ENCODE peak calls at places on chromosomes 6 and 20, in five cellular contexts. L, Z, E, S and B are unnamed samples.
A peak's percentile ranks its signal among the peaks of the same experiment; 100 is the strongest.

GRCh38 chr6:146103416-146104072 is 74.7 kb downstream of the GRM1 start:
- DNase-seq in L (no peak), Z (no peak), E (no peak), S (no peak), B (no peak)

GRCh38 chr20:58268936-58269619 is 40.4 kb upstream of the RAB22A start:
- DNase-seq in L (peak; percentile 46), Z (no peak), E (no peak), S (no peak), B (no peak)

GRCh38 chr20:48616481-48616880 is 211.3 kb downstream of the PREX1 start:
- DNase-seq in L (no peak), Z (no peak), E (peak; percentile 56), S (no peak), B (no peak)

GRCh38 chr20:17490501-17490900 is 40.7 kb downstream of the BFSP1 start:
- DNase-seq in L (no peak), Z (no peak), E (no peak), S (no peak), B (no peak)

GRCh38 chr20:24534282-24534681 is 64.9 kb downstream of the SYNDIG1 start:
- DNase-seq in L (no peak), Z (no peak), E (no peak), S (no peak), B (no peak)

GRCh38 chr6:23414922-23415321 is 711.1 kb upstream of the NRSN1 start:
- DNase-seq in L (no peak), Z (no peak), E (no peak), S (no peak), B (no peak)

GRCh38 chr20:63106765-63107448 is 100.1 kb upstream of the BHLHE23 start:
- DNase-seq in L (no peak), Z (no peak), E (peak; percentile 52), S (no peak), B (no peak)

GRCh38 chr6:88708197-88708744 is 255.1 kb downstream of the RNGTT start:
- DNase-seq in L (no peak), Z (no peak), E (no peak), S (no peak), B (no peak)

GRCh38 chr6:129678463-129678862 is 31.5 kb downstream of the ARHGAP18 start:
- DNase-seq in L (no peak), Z (no peak), E (no peak), S (no peak), B (no peak)

GRCh38 chr20:45946149-45946970 is 11.9 kb downstream of the PCIF1 start:
- DNase-seq in L (no peak), Z (peak; percentile 91), E (peak; percentile 83), S (peak; percentile 89), B (no peak)

GRCh38 chr20:45948742-45949541 is 14.5 kb downstream of the PCIF1 start:
- DNase-seq in L (no peak), Z (no peak), E (no peak), S (no peak), B (no peak)

GRCh38 chr20:45947110-45947866 is 12.8 kb downstream of the PCIF1 start:
- DNase-seq in L (no peak), Z (no peak), E (peak; percentile 88), S (no peak), B (no peak)

GRCh38 chr20:45949542-45950329 is 15.3 kb downstream of the PCIF1 start:
- DNase-seq in L (no peak), Z (no peak), E (no peak), S (peak; percentile 41), B (no peak)

GRCh38 chr20:45948261-45948733 is 13.8 kb downstream of the PCIF1 start:
- DNase-seq in L (no peak), Z (no peak), E (no peak), S (no peak), B (no peak)
- H3K36me3 ChIP-seq in L (peaks cover 93% of the 10 kb centered on the region), Z (peaks cover 79% of the 10 kb centered on the region), E (no peaks in the 10 kb centered on the region), S (no peaks in the 10 kb centered on the region), B (peaks cover 66% of the 10 kb centered on the region)

DNA sequence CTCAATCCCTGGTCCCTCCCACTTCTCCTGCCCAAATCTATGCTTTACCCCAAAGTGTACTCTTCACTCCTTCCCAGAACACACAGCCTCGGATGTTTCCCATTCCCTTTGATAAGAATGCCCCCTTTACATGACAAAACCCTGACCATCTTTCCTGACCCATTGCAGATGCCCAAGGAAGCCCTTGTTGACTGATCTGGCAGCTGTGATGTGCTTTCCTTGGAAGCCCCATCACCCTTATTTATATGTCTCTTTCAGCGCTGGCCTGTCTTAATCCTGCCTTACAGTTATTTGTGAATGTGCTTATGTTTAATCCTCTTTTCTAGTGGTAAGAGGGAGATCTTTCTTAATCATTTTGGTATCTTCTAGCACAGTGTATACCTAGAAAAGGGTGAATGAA is 523.1 kb downstream of the CD83 start:
- DNase-seq in L (no peak), Z (no peak), E (no peak), S (no peak), B (no peak)
- H3K4me3 ChIP-seq in L (no peak overlapping the region), Z (no peak overlapping the region), E (no peak overlapping the region), S (no peak overlapping the region), B (no peak overlapping the region)

DNA sequence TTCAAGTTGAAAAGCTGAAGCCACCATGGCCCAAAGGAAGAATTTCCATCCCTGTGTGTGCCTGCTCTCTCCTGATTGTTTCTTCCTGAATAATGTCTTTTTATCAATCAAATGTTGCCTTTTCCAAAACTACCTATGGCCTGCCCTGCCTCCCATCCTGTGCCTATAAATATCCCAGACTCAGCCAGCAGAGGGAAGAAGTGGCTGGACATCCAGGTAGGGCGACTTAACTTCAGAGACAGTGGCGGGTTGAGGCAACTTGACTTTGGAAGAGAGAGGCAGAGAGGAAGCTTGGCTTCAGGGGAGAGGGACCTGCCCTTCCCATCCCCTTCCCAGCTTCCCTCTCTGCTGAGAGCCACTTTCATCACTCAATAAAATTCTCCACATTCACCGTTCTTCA is 133.0 kb downstream of the LCA5 start:
- DNase-seq in L (no peak), Z (no peak), E (no peak), S (no peak), B (no peak)
- TF ChIP-seq CTCF in L (no peak), Z (no peak), E (no peak), S (no peak), B (no peak)

GRCh38 chr20:35807877-35808276 is 36.1 kb downstream of the PHF20 start:
- DNase-seq in L (no peak), Z (no peak), E (no peak), S (no peak), B (no peak)
- H3K36me3 ChIP-seq in L (peaks cover 21% of the 10 kb centered on the region), Z (peaks cover 15% of the 10 kb centered on the region), E (no peaks in the 10 kb centered on the region), S (no peaks in the 10 kb centered on the region), B (no peaks in the 10 kb centered on the region)

GRCh38 chr6:27667016-27667415 is 194.1 kb upstream of the ZNF184 start:
- DNase-seq in L (no peak), Z (no peak), E (no peak), S (no peak), B (no peak)

GRCh38 chr6:27668442-27669275 is 195.8 kb upstream of the ZNF184 start:
- DNase-seq in L (peak; percentile 77), Z (no peak), E (no peak), S (peak; percentile 78), B (peak; percentile 79)

GRCh38 chr6:27669798-27670301 is 196.9 kb upstream of the ZNF184 start:
- DNase-seq in L (no peak), Z (no peak), E (no peak), S (peak; percentile 23), B (no peak)

GRCh38 chr6:27667651-27668441 is 194.9 kb upstream of the ZNF184 start:
- DNase-seq in L (no peak), Z (no peak), E (no peak), S (no peak), B (no peak)

DNA sequence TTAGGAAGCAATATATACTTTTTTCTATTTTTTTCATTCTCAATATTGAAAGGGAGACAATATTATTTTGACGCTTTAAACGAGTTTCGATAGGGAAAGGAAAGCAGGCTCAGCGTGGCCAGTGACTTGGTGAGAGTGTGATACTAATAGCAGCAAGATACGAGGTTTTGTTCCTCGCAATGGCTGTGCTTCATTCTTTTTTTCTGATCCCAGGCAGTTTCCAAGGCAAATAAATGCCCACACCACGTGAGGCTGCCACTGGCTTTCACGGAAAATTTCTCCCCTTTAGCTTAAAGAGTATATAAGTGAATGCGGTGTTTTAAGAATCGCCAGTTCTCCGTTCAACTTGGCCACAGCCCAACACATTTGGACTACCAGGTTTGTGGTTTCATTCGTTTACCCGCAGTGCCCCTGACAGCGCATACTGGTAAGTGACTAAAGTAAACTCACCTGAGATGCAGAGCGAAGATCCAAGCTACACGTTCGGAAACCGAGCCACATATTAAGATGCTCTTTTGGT is 196.4 kb upstream of the ZNF184 start:
- DNase-seq in L (no peak), Z (no peak), E (no peak), S (peak; percentile 38), B (no peak)
- H3K4me3 ChIP-seq in L (peak overlapping the region; percentile 28), Z (no peak overlapping the region), E (no peak overlapping the region), S (peak overlapping the region; percentile 34), B (no peak overlapping the region)

GRCh38 chr20:44537993-44538392 is 16.1 kb upstream of the SERINC3 start:
- DNase-seq in L (peak; percentile 38), Z (no peak), E (no peak), S (no peak), B (no peak)
- TF ChIP-seq CTCF in L (peak; percentile 33), Z (no peak), E (no peak), S (no peak), B (no peak)